ENCODE peak calls at places on chromosomes 16 and 17, in four cellular contexts. M is GM12891; P is anterior cingulate cortex; F is activated effector memory CD4-positive, alpha-beta T cell treated with anti-CD3 and anti-CD28 coated beads, Interleukin-2, amount 50 U/mL, for 16 hours. T is an unnamed sample.

GRCh38 chr16:24610421-24610765 is 71.0 kb downstream of the RBBP6 start:
- DNase-seq in F (no peak), M (peak), P (peak), T (peak)

GRCh38 chr17:48726182-48726915 is 2.2 kb downstream of the HOXB13 start:
- DNase-seq in P (no peak), M (no peak), F (no peak), T (no peak)

GRCh38 chr16:84726079-84726669 is 26.4 kb downstream of the USP10 start:
- DNase-seq in M (no peak), P (peak), F (peak), T (peak)

GRCh38 chr16:81831722-81832126 is 52.6 kb downstream of the PLCG2 start:
- DNase-seq in F (no peak), M (peak), P (peak), T (peak)

GRCh38 chr16:84357191-84357651 is 11.1 kb upstream of the ATP2C2 start:
- DNase-seq in F (no peak), M (no peak), P (no peak), T (no peak)

GRCh38 chr17:74825003-74825627 is 34.6 kb downstream of the GRIN2C start:
- DNase-seq in P (no peak), M (no peak), F (no peak), T (no peak)

GRCh38 chr17:78708510-78708973 is 73.5 kb downstream of the CYTH1 start:
- DNase-seq in M (no peak), F (peak), P (peak), T (peak)

GRCh38 chr17:63331301-63331700 is 114.8 kb downstream of the CYB561 start:
- DNase-seq in F (no peak), M (no peak), P (no peak), T (no peak)

GRCh38 chr17:75078097-75079022 is 9.4 kb upstream of the SLC16A5 start:
- DNase-seq in P (no peak), F (no peak), M (no peak), T (no peak)

GRCh38 chr16:12754824-12755543 is 48.7 kb downstream of the CPPED1 start:
- DNase-seq in M (no peak), F (no peak), P (no peak), T (no peak)

GRCh38 chr16:11632455-11632921 is 35.8 kb upstream of the SNN start:
- DNase-seq in P (peak), M (no peak), F (no peak), T (no peak)

GRCh38 chr16:17364319-17365210 is 106.2 kb downstream of the XYLT1 start:
- DNase-seq in F (peak), M (no peak), P (no peak), T (no peak)

GRCh38 chr16:1707193-1707790 is 1.3 kb downstream of the MAPK8IP3 start:
- DNase-seq in P (no peak), M (no peak), F (no peak), T (no peak)

GRCh38 chr17:42901535-42902229 is 1.1 kb downstream of the G6PC1 start:
- DNase-seq in F (no peak), M (no peak), P (no peak), T (no peak)